ENCODE peak calls at places on chromosomes 4 and X, in five cellular contexts. N, T, E, Z and B are unnamed samples.

GRCh38 chrX:118574666-118575065 is 79.1 kb downstream of the DOCK11 start:
- DNase-seq in N (no peak), T (no peak), E (no peak), Z (no peak), B (no peak)

GRCh38 chr4:13292372-13292771 is 191.8 kb downstream of the RAB28 start:
- DNase-seq in Z (no peak), N (no peak), E (no peak), T (no peak), B (no peak)

GRCh38 chrX:91331476-91331875 is 103.2 kb upstream of the PABPC5 start:
- DNase-seq in T (no peak), E (no peak), N (no peak), Z (no peak), B (no peak)

GRCh38 chrX:139930923-139931645 is 1.8 kb downstream of the ATP11C start:
- DNase-seq in Z (no peak), N (no peak), E (peak), T (no peak), B (no peak)

GRCh38 chrX:154512879-154513553 is 3.0 kb downstream of the FAM3A start:
- DNase-seq in T (no peak), E (no peak), N (no peak), Z (no peak), B (no peak)

GRCh38 chr4:8278421-8279287 is 9.1 kb downstream of the HTRA3 start:
- DNase-seq in T (no peak), N (no peak), E (no peak), Z (no peak), B (peak)

GRCh38 chrX:111098874-111099273 is 2.9 kb downstream of the PAK3 start:
- DNase-seq in E (no peak), T (peak), Z (peak), N (peak), B (no peak)

GRCh38 chr4:38803833-38804653 is 548 bp downstream of the TLR1 start:
- DNase-seq in T (no peak), Z (no peak), E (peak), N (no peak), B (no peak)

GRCh38 chr4:78612398-78613005 is 60.9 kb downstream of the ANXA3 start:
- DNase-seq in N (no peak), T (no peak), Z (no peak), E (peak), B (no peak)

GRCh38 chr4:21726255-21726815 is 222.2 kb downstream of the KCNIP4 start:
- DNase-seq in Z (no peak), N (no peak), T (no peak), E (no peak), B (no peak)

GRCh38 chrX:37644381-37645305 is 40.9 kb upstream of the XK start:
- DNase-seq in E (no peak), T (no peak), Z (no peak), N (no peak), B (no peak)

GRCh38 chrX:136115909-136116297 is 31.4 kb upstream of the FHL1 start:
- DNase-seq in Z (no peak), T (no peak), E (no peak), N (no peak), B (no peak)

GRCh38 chr4:110625593-110626292 is 2.9 kb upstream of the PITX2 start:
- DNase-seq in Z (no peak), E (no peak), N (no peak), T (no peak), B (no peak)

GRCh38 chr4:86091201-86091600 is 268.7 kb downstream of the MAPK10 start:
- DNase-seq in Z (no peak), E (no peak), T (no peak), N (no peak), B (no peak)

GRCh38 chr4:82798168-82799005 is at the start of gene SCD5:
- DNase-seq in Z (no peak), E (peak), T (peak), N (no peak), B (peak)